ENCODE peak calls at places on chromosomes 6 and 20, in seven cellular contexts. J, S, T, K, P, Y and M are unnamed samples.
A peak's percentile ranks its signal among the peaks of the same experiment; 100 is the strongest.

GRCh38 chr6:35426074-35426473 is 26.1 kb upstream of the FANCE start:
- ATAC-seq in K (no peak), T (no peak), Y (peak; percentile 73), S (no peak), J (no peak), P (no peak), M (no peak)

GRCh38 chr20:49741940-49742339 is 28.3 kb upstream of the B4GALT5 start:
- ATAC-seq in K (no peak), J (no peak), Y (no peak), T (no peak), S (no peak), P (no peak), M (no peak)

GRCh38 chr20:43766395-43766794 is 39.6 kb upstream of the GTSF1L start:
- ATAC-seq in T (no peak), J (no peak), S (no peak), Y (no peak), P (no peak), K (no peak), M (no peak)

GRCh38 chr20:6074145-6074561 is 20.3 kb upstream of the LRRN4 start:
- ATAC-seq in S (peak; percentile 57), T (peak; percentile 45), J (peak; percentile 66), K (peak; percentile 35), P (peak; percentile 70), Y (peak; percentile 89), M (no peak)

GRCh38 chr20:42401598-42401997 is 783.4 kb upstream of the CHD6 start:
- ATAC-seq in J (no peak), K (no peak), Y (no peak), S (no peak), P (no peak), T (no peak), M (no peak)

GRCh38 chr20:63454729-63455567 is 17.5 kb downstream of the KCNQ2 start:
- ATAC-seq in P (no peak), Y (no peak), K (no peak), S (no peak), T (no peak), J (no peak), M (no peak)

GRCh38 chr6:15409301-15410125 is 163.6 kb downstream of the JARID2 start:
- ATAC-seq in P (no peak), Y (no peak), K (no peak), J (no peak), T (no peak), S (no peak), M (no peak)

GRCh38 chr20:49877254-49877990 is 37.9 kb downstream of the SPATA2 start:
- ATAC-seq in S (no peak), T (no peak), Y (no peak), P (peak; percentile 43), J (no peak), K (no peak), M (no peak)

GRCh38 chr6:106082735-106083398 is 3.3 kb upstream of the PRDM1 start:
- ATAC-seq in Y (no peak), T (peak; percentile 23), K (no peak), J (no peak), P (peak; percentile 12), S (no peak), M (peak; percentile 77)

GRCh38 chr6:109891924-109892323 is 86.2 kb upstream of the GPR6 start:
- ATAC-seq in T (no peak), K (no peak), P (no peak), J (no peak), S (no peak), Y (peak; percentile 59), M (no peak)

GRCh38 chr6:169664227-169664626 is 37.6 kb downstream of the WDR27 start:
- ATAC-seq in S (no peak), Y (no peak), T (no peak), K (no peak), J (no peak), P (no peak), M (no peak)

GRCh38 chr6:88268508-88268907 is 102.4 kb upstream of the CNR1 start:
- ATAC-seq in T (no peak), J (no peak), S (no peak), Y (no peak), K (no peak), P (no peak), M (no peak)

GRCh38 chr6:1515781-1516180 is 93.9 kb upstream of the FOXC1 start:
- ATAC-seq in T (no peak), K (no peak), J (no peak), S (no peak), Y (no peak), P (no peak), M (no peak)

GRCh38 chr20:17896247-17896723 is 72.3 kb downstream of the SNX5 start:
- ATAC-seq in J (no peak), P (no peak), S (no peak), Y (no peak), K (no peak), T (no peak), M (peak; percentile 23)

GRCh38 chr6:6723792-6724318 is 135.3 kb downstream of the LY86 start:
- ATAC-seq in P (no peak), J (no peak), K (no peak), Y (peak; percentile 49), S (no peak), T (no peak), M (no peak)

GRCh38 chr20:56773731-56774130 is 144.6 kb downstream of the TFAP2C start:
- ATAC-seq in P (no peak), S (no peak), J (no peak), Y (no peak), T (no peak), K (no peak), M (no peak)

GRCh38 chr6:76230711-76231110 is 158.2 kb upstream of the IMPG1 start:
- ATAC-seq in S (no peak), Y (no peak), P (no peak), J (no peak), K (no peak), T (no peak), M (no peak)

GRCh38 chr6:130167655-130168054 is 55.1 kb downstream of the SAMD3 start:
- ATAC-seq in P (peak; percentile 75), Y (no peak), J (no peak), K (no peak), S (no peak), T (no peak), M (peak; percentile 62)

GRCh38 chr6:155850408-155850841 is 394.8 kb upstream of the NOX3 start:
- ATAC-seq in S (no peak), T (no peak), J (no peak), P (no peak), K (no peak), Y (no peak), M (no peak)

GRCh38 chr6:15279047-15279661 is 33.3 kb downstream of the JARID2 start:
- ATAC-seq in K (no peak), T (no peak), J (no peak), S (no peak), P (no peak), Y (no peak), M (no peak)

GRCh38 chr6:47161176-47161687 is 119.1 kb upstream of the ADGRF1 start:
- ATAC-seq in P (peak; percentile 31), J (no peak), S (no peak), K (no peak), Y (peak; percentile 75), T (no peak), M (peak; percentile 93)

GRCh38 chr6:111468329-111469012 is 14.5 kb downstream of the REV3L start:
- ATAC-seq in J (no peak), Y (peak; percentile 80), T (no peak), K (no peak), S (peak; percentile 36), P (peak; percentile 81), M (no peak)

GRCh38 chr20:49132995-49133451 is 55.1 kb downstream of the STAU1 start:
- ATAC-seq in Y (peak; percentile 91), K (peak; percentile 69), T (no peak), P (peak; percentile 88), S (no peak), J (peak; percentile 71), M (peak; percentile 72)

GRCh38 chr6:170107606-170108222 is 183.2 kb downstream of the DLL1 start:
- ATAC-seq in T (no peak), P (no peak), K (no peak), Y (no peak), S (no peak), J (no peak), M (no peak)

GRCh38 chr6:52872031-52872430 is 31.4 kb upstream of the GSTA5 start:
- ATAC-seq in T (no peak), P (peak; percentile 27), Y (no peak), J (no peak), K (no peak), S (no peak), M (peak; percentile 97)

GRCh38 chr6:1641391-1641790 is 31.7 kb downstream of the FOXC1 start:
- ATAC-seq in J (no peak), S (no peak), Y (peak; percentile 97), P (no peak), T (no peak), K (no peak), M (peak; percentile 90)

GRCh38 chr6:14922306-14922705 is 323.6 kb upstream of the JARID2 start:
- ATAC-seq in K (no peak), J (no peak), P (no peak), T (no peak), S (no peak), Y (peak; percentile 49), M (peak; percentile 10)

GRCh38 chr6:32847004-32847403 is 3.2 kb upstream of the PSMB8 start:
- ATAC-seq in T (no peak), S (no peak), Y (no peak), J (no peak), P (no peak), K (no peak), M (no peak)

GRCh38 chr6:106901062-106901461 is 73.5 kb downstream of the CD24 start:
- ATAC-seq in P (no peak), T (no peak), J (no peak), K (no peak), Y (no peak), S (no peak), M (no peak)

GRCh38 chr6:168526841-168527281 is 85.9 kb downstream of the SMOC2 start:
- ATAC-seq in K (no peak), T (no peak), J (no peak), S (no peak), P (no peak), Y (peak; percentile 76), M (no peak)

GRCh38 chr20:44597930-44598329 is 15.6 kb downstream of the PKIG start:
- ATAC-seq in S (no peak), Y (peak; percentile 14), K (no peak), J (no peak), P (no peak), T (no peak), M (no peak)

GRCh38 chr6:54125493-54125892 is 14.2 kb downstream of the MLIP start:
- ATAC-seq in S (no peak), K (no peak), T (no peak), P (no peak), Y (no peak), J (no peak), M (no peak)

GRCh38 chr20:16083639-16084280 is 489.5 kb downstream of the KIF16B start:
- ATAC-seq in S (no peak), K (no peak), P (no peak), J (no peak), T (no peak), Y (no peak), M (no peak)